ENCODE peak calls at places on chromosomes 5 and 9, in five cellular contexts. One of them, this sample, is unnamed.

GRCh38 chr5:911601-912000 is 18.9 kb downstream of the TRIP13 start:
- DNase-seq in colonic mucosa: no peak
- DNase-seq in NCI-H774: no peak
- DNase-seq in activated CD4-positive, alpha-beta T cell treated with anti-CD3 and anti-CD28 coated beads for 24 hours: no peak
- DNase-seq in mesenchymal stem cell: peak
- DNase-seq in this sample: no peak

GRCh38 chr5:95900383-95900958 is 61.2 kb downstream of the ELL2 start:
- DNase-seq in activated CD4-positive, alpha-beta T cell treated with anti-CD3 and anti-CD28 coated beads for 24 hours: no peak
- DNase-seq in colonic mucosa: no peak
- DNase-seq in NCI-H774: no peak
- DNase-seq in mesenchymal stem cell: peak
- DNase-seq in this sample: no peak

GRCh38 chr5:171537463-171537862 is 118.0 kb downstream of the FGF18 start:
- DNase-seq in colonic mucosa: no peak
- DNase-seq in mesenchymal stem cell: peak
- DNase-seq in activated CD4-positive, alpha-beta T cell treated with anti-CD3 and anti-CD28 coated beads for 24 hours: no peak
- DNase-seq in NCI-H774: no peak
- DNase-seq in this sample: no peak

GRCh38 chr9:135255033-135255842 is 167.8 kb downstream of the OLFM1 start:
- DNase-seq in mesenchymal stem cell: no peak
- DNase-seq in activated CD4-positive, alpha-beta T cell treated with anti-CD3 and anti-CD28 coated beads for 24 hours: no peak
- DNase-seq in colonic mucosa: no peak
- DNase-seq in NCI-H774: no peak
- DNase-seq in this sample: no peak

GRCh38 chr9:75906531-75906930 is 16.1 kb downstream of the PCSK5 start:
- DNase-seq in colonic mucosa: no peak
- DNase-seq in activated CD4-positive, alpha-beta T cell treated with anti-CD3 and anti-CD28 coated beads for 24 hours: no peak
- DNase-seq in NCI-H774: no peak
- DNase-seq in mesenchymal stem cell: no peak
- DNase-seq in this sample: no peak

GRCh38 chr5:146758898-146759297 is 119.7 kb downstream of the PPP2R2B start:
- DNase-seq in NCI-H774: no peak
- DNase-seq in mesenchymal stem cell: no peak
- DNase-seq in colonic mucosa: no peak
- DNase-seq in activated CD4-positive, alpha-beta T cell treated with anti-CD3 and anti-CD28 coated beads for 24 hours: no peak
- DNase-seq in this sample: no peak

GRCh38 chr5:77483662-77484061 is 8.5 kb downstream of the WDR41 start:
- DNase-seq in mesenchymal stem cell: no peak
- DNase-seq in NCI-H774: no peak
- DNase-seq in colonic mucosa: no peak
- DNase-seq in activated CD4-positive, alpha-beta T cell treated with anti-CD3 and anti-CD28 coated beads for 24 hours: no peak
- DNase-seq in this sample: no peak

GRCh38 chr5:140549237-140550144 is 2.0 kb downstream of the EIF4EBP3 start:
- DNase-seq in mesenchymal stem cell: peak
- DNase-seq in activated CD4-positive, alpha-beta T cell treated with anti-CD3 and anti-CD28 coated beads for 24 hours: no peak
- DNase-seq in colonic mucosa: peak
- DNase-seq in NCI-H774: no peak
- DNase-seq in this sample: no peak

GRCh38 chr5:36874465-36874864 is 2.1 kb upstream of the NIPBL start:
- DNase-seq in activated CD4-positive, alpha-beta T cell treated with anti-CD3 and anti-CD28 coated beads for 24 hours: no peak
- DNase-seq in colonic mucosa: no peak
- DNase-seq in NCI-H774: peak
- DNase-seq in mesenchymal stem cell: peak
- DNase-seq in this sample: no peak

GRCh38 chr5:2276101-2276500 is 393.4 kb upstream of the IRX4 start:
- DNase-seq in mesenchymal stem cell: no peak
- DNase-seq in colonic mucosa: no peak
- DNase-seq in NCI-H774: no peak
- DNase-seq in activated CD4-positive, alpha-beta T cell treated with anti-CD3 and anti-CD28 coated beads for 24 hours: no peak
- DNase-seq in this sample: no peak

GRCh38 chr5:38184627-38185026 is 73.7 kb upstream of the EGFLAM start:
- DNase-seq in NCI-H774: no peak
- DNase-seq in mesenchymal stem cell: no peak
- DNase-seq in colonic mucosa: no peak
- DNase-seq in activated CD4-positive, alpha-beta T cell treated with anti-CD3 and anti-CD28 coated beads for 24 hours: no peak
- DNase-seq in this sample: no peak

GRCh38 chr5:98769006-98769255 is 4.5 kb upstream of the RGMB start:
- DNase-seq in colonic mucosa: peak
- DNase-seq in NCI-H774: peak
- DNase-seq in mesenchymal stem cell: no peak
- DNase-seq in activated CD4-positive, alpha-beta T cell treated with anti-CD3 and anti-CD28 coated beads for 24 hours: no peak
- DNase-seq in this sample: peak

GRCh38 chr9:38732849-38733248 is 12.9 kb upstream of the FAM240B start:
- DNase-seq in mesenchymal stem cell: no peak
- DNase-seq in colonic mucosa: no peak
- DNase-seq in activated CD4-positive, alpha-beta T cell treated with anti-CD3 and anti-CD28 coated beads for 24 hours: no peak
- DNase-seq in NCI-H774: no peak
- DNase-seq in this sample: no peak

GRCh38 chr5:149831492-149831891 is 101.4 kb downstream of the PPARGC1B start:
- DNase-seq in colonic mucosa: no peak
- DNase-seq in mesenchymal stem cell: peak
- DNase-seq in activated CD4-positive, alpha-beta T cell treated with anti-CD3 and anti-CD28 coated beads for 24 hours: peak
- DNase-seq in NCI-H774: no peak
- DNase-seq in this sample: no peak

GRCh38 chr5:79357401-79357800 is 121.5 kb downstream of the JMY start:
- DNase-seq in colonic mucosa: no peak
- DNase-seq in NCI-H774: no peak
- DNase-seq in activated CD4-positive, alpha-beta T cell treated with anti-CD3 and anti-CD28 coated beads for 24 hours: no peak
- DNase-seq in mesenchymal stem cell: no peak
- DNase-seq in this sample: no peak

GRCh38 chr5:71923755-71924154 is 183.5 kb upstream of the MAP1B start:
- DNase-seq in activated CD4-positive, alpha-beta T cell treated with anti-CD3 and anti-CD28 coated beads for 24 hours: no peak
- DNase-seq in mesenchymal stem cell: no peak
- DNase-seq in NCI-H774: no peak
- DNase-seq in colonic mucosa: no peak
- DNase-seq in this sample: no peak

GRCh38 chr9:124764774-124765438 is 6.2 kb downstream of the NR6A1 start:
- DNase-seq in activated CD4-positive, alpha-beta T cell treated with anti-CD3 and anti-CD28 coated beads for 24 hours: no peak
- DNase-seq in NCI-H774: no peak
- DNase-seq in colonic mucosa: no peak
- DNase-seq in mesenchymal stem cell: peak
- DNase-seq in this sample: no peak

GRCh38 chr5:10756539-10756938 is 4.5 kb downstream of the DAP start:
- DNase-seq in activated CD4-positive, alpha-beta T cell treated with anti-CD3 and anti-CD28 coated beads for 24 hours: no peak
- DNase-seq in colonic mucosa: no peak
- DNase-seq in NCI-H774: no peak
- DNase-seq in mesenchymal stem cell: no peak
- DNase-seq in this sample: no peak

GRCh38 chr5:102760815-102761214 is 5.7 kb downstream of the PAM start:
- DNase-seq in activated CD4-positive, alpha-beta T cell treated with anti-CD3 and anti-CD28 coated beads for 24 hours: no peak
- DNase-seq in colonic mucosa: no peak
- DNase-seq in NCI-H774: no peak
- DNase-seq in mesenchymal stem cell: peak
- DNase-seq in this sample: no peak

GRCh38 chr9:26131891-26132290 is 453.6 kb upstream of the TUSC1 start:
- DNase-seq in mesenchymal stem cell: peak
- DNase-seq in colonic mucosa: no peak
- DNase-seq in NCI-H774: no peak
- DNase-seq in activated CD4-positive, alpha-beta T cell treated with anti-CD3 and anti-CD28 coated beads for 24 hours: no peak
- DNase-seq in this sample: no peak

GRCh38 chr9:74107692-74108091 is 389.4 kb upstream of the RORB start:
- DNase-seq in mesenchymal stem cell: no peak
- DNase-seq in colonic mucosa: no peak
- DNase-seq in NCI-H774: no peak
- DNase-seq in activated CD4-positive, alpha-beta T cell treated with anti-CD3 and anti-CD28 coated beads for 24 hours: no peak
- DNase-seq in this sample: no peak

GRCh38 chr5:96582343-96582742 is 79.8 kb upstream of the CAST start:
- DNase-seq in mesenchymal stem cell: no peak
- DNase-seq in colonic mucosa: no peak
- DNase-seq in NCI-H774: peak
- DNase-seq in activated CD4-positive, alpha-beta T cell treated with anti-CD3 and anti-CD28 coated beads for 24 hours: no peak
- DNase-seq in this sample: no peak